ENCODE peak calls at places on chromosomes 6 and 20, in five cellular contexts. One of them, this sample, is unnamed. For H3K4me1, the result is how much of the 10 kb centered on the place peaks cover.

GRCh38 chr20:26276811-26277210 is 580.2 kb upstream of the ZNF337 start:
- DNase-seq in hepatocyte: peak
- DNase-seq in H1: peak
- DNase-seq in right lobe of liver: no peak
- DNase-seq in kidney: peak
- DNase-seq in this sample: no peak

GRCh38 chr6:135128268-135128914 is 52.7 kb upstream of the MYB start:
- DNase-seq in hepatocyte: no peak
- DNase-seq in H1: no peak
- DNase-seq in right lobe of liver: no peak
- DNase-seq in kidney: no peak
- DNase-seq in this sample: no peak

GRCh38 chr6:113732384-113732966 is 124.7 kb upstream of the MARCKS start:
- DNase-seq in hepatocyte: peak
- DNase-seq in H1: peak
- DNase-seq in right lobe of liver: no peak
- DNase-seq in kidney: no peak
- DNase-seq in this sample: no peak

GRCh38 chr6:121236984-121237383 is 97.3 kb downstream of the TBC1D32 start:
- DNase-seq in hepatocyte: no peak
- DNase-seq in H1: no peak
- DNase-seq in right lobe of liver: no peak
- DNase-seq in kidney: no peak
- DNase-seq in this sample: no peak

GRCh38 chr20:5696011-5696559 is 54.1 kb upstream of the SHLD1 start:
- DNase-seq in hepatocyte: no peak
- DNase-seq in H1: no peak
- DNase-seq in right lobe of liver: peak
- DNase-seq in kidney: no peak
- DNase-seq in this sample: no peak

GRCh38 chr6:147509900-147510299 is 1.4 kb downstream of the SAMD5 start:
- DNase-seq in hepatocyte: peak
- DNase-seq in H1: no peak
- DNase-seq in right lobe of liver: peak
- DNase-seq in kidney: no peak
- DNase-seq in this sample: no peak

GRCh38 chr6:46484081-46484820 is 7.0 kb downstream of the RCAN2 start:
- DNase-seq in hepatocyte: no peak
- DNase-seq in H1: no peak
- DNase-seq in right lobe of liver: no peak
- DNase-seq in kidney: no peak
- DNase-seq in this sample: no peak

GRCh38 chr6:56766806-56767178 is 124.1 kb upstream of the DST start:
- DNase-seq in hepatocyte: no peak
- DNase-seq in H1: no peak
- DNase-seq in right lobe of liver: no peak
- DNase-seq in kidney: no peak
- DNase-seq in this sample: no peak

GRCh38 chr20:8549192-8549591 is 417.1 kb downstream of the PLCB1 start:
- DNase-seq in hepatocyte: no peak
- DNase-seq in H1: no peak
- DNase-seq in right lobe of liver: no peak
- DNase-seq in kidney: no peak
- DNase-seq in this sample: no peak

GRCh38 chr20:57247292-57247975 is 19.0 kb downstream of the BMP7 start:
- DNase-seq in hepatocyte: no peak
- DNase-seq in H1: no peak
- DNase-seq in right lobe of liver: no peak
- DNase-seq in kidney: no peak
- DNase-seq in this sample: no peak

GRCh38 chr6:41535766-41536165 is 10.4 kb upstream of the FOXP4 start:
- DNase-seq in hepatocyte: no peak
- DNase-seq in H1: no peak
- DNase-seq in right lobe of liver: no peak
- DNase-seq in kidney: no peak
- DNase-seq in this sample: no peak

DNA sequence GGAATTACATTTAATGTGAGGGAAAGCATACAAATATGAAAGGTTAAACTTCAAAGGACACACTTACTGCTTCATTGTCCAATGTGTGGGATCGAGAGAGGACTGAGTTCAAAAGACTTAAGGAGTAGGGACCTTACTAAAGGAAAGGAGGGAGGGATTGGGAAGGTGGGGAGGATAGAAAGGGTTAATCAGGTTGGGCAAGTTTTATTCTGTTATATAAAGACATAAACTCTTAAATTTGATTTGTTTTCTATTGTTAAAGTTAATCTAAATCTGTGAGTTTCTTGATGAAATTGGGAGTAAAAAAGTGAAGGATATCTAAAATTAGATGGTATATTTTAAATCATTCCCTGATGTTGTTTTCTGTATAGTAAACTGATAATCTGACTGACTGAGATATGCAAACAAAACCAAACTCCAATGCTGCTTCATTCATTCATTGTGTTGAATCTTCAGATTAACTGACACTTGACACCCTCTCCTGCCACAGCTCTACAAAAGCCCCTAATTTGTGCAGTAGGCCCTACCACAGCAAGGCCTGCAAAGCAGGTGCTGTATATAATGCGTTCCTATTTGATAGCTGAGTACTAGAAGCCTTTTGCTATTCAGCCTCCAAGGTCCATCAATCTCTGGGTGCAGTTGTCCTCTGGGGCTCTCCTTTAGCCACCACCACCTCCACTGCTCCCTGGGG is 1.3 kb upstream of the UBE2J1 start:
- DNase-seq in hepatocyte: no peak
- DNase-seq in H1: no peak
- DNase-seq in right lobe of liver: no peak
- DNase-seq in kidney: no peak
- DNase-seq in this sample: no peak
- H3K4me1 ChIP-seq in hepatocyte: under half
- H3K4me1 ChIP-seq in H1: under half
- H3K4me1 ChIP-seq in right lobe of liver: under half
- H3K4me1 ChIP-seq in kidney: under half
- H3K4me1 ChIP-seq in this sample: under half

GRCh38 chr20:4063631-4064030 is 48.3 kb upstream of the RNF24 start:
- DNase-seq in hepatocyte: no peak
- DNase-seq in H1: no peak
- DNase-seq in right lobe of liver: no peak
- DNase-seq in kidney: no peak
- DNase-seq in this sample: no peak

GRCh38 chr20:4067600-4068261 is 52.4 kb upstream of the RNF24 start:
- DNase-seq in hepatocyte: no peak
- DNase-seq in H1: no peak
- DNase-seq in right lobe of liver: no peak
- DNase-seq in kidney: no peak
- DNase-seq in this sample: no peak

GRCh38 chr20:4066551-4066950 is 51.2 kb upstream of the RNF24 start:
- DNase-seq in hepatocyte: no peak
- DNase-seq in H1: no peak
- DNase-seq in right lobe of liver: no peak
- DNase-seq in kidney: no peak
- DNase-seq in this sample: no peak

GRCh38 chr20:4064118-4064962 is 49.0 kb upstream of the RNF24 start:
- DNase-seq in hepatocyte: peak
- DNase-seq in H1: peak
- DNase-seq in right lobe of liver: peak
- DNase-seq in kidney: peak
- DNase-seq in this sample: peak

DNA sequence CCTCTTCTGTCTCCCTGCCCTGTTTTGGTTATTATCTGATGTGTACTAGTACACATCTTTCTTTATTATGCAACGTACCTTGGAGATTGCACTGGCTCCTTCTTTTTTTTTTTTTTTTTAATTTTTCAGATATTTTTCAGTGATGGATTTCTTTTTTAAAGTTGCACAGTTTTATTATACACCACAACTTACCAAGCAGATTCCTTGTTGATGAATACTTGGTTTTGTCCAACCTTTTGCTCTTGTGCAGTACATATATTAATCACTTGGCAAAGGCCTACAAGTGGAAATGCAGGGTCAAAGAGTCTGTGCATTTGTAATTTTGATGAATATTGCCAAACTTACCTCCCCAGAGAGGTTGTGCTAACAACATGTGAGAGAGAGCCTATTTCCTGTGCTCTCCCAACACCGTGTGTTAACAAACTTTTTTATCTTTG is 50.1 kb upstream of the RNF24 start:
- DNase-seq in hepatocyte: no peak
- DNase-seq in H1: no peak
- DNase-seq in right lobe of liver: no peak
- DNase-seq in kidney: no peak
- DNase-seq in this sample: no peak
- H3K4me1 ChIP-seq in hepatocyte: under half
- H3K4me1 ChIP-seq in H1: under half
- H3K4me1 ChIP-seq in right lobe of liver: under half
- H3K4me1 ChIP-seq in kidney: under half
- H3K4me1 ChIP-seq in this sample: under half

DNA sequence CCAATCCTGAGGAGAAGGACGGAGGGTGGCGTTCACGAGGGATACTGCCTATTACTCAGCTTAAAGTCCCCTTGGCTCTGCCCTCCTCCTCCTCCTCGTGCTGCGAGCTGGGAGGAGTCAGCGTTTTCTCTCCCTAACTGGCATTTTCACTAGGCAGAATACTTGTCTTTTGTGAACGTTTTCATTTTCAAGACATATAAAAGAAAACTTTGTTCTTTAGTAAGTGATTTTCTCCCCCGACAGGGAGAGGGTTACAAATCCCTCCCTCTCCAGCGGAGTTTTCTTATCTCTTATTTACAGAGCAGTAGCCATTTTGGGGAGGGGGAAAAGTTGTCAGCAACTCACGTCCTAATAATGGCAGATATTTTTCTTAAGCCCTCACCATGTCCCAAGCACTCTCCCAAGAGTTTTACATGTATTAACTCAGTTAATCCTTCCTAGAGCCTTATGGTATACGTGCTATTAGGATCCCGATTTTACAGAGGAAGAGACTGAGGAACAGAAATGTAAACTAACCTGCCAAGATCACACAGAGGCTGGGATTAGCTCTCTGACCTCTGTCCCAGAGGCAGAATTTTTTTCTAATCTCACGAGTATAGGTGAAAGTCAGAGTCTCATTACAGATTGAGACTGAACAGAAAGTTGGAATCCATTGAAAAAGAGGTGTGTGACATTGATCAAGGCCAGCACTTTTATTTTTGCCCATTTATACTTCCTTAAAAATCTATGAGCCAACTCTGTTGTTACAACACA is 30.0 kb upstream of the ZNF217 start:
- DNase-seq in hepatocyte: peak
- DNase-seq in H1: no peak
- DNase-seq in right lobe of liver: peak
- DNase-seq in kidney: peak
- DNase-seq in this sample: peak
- H3K4me1 ChIP-seq in hepatocyte: under half
- H3K4me1 ChIP-seq in H1: under half
- H3K4me1 ChIP-seq in right lobe of liver: under half
- H3K4me1 ChIP-seq in kidney: under half
- H3K4me1 ChIP-seq in this sample: under half

DNA sequence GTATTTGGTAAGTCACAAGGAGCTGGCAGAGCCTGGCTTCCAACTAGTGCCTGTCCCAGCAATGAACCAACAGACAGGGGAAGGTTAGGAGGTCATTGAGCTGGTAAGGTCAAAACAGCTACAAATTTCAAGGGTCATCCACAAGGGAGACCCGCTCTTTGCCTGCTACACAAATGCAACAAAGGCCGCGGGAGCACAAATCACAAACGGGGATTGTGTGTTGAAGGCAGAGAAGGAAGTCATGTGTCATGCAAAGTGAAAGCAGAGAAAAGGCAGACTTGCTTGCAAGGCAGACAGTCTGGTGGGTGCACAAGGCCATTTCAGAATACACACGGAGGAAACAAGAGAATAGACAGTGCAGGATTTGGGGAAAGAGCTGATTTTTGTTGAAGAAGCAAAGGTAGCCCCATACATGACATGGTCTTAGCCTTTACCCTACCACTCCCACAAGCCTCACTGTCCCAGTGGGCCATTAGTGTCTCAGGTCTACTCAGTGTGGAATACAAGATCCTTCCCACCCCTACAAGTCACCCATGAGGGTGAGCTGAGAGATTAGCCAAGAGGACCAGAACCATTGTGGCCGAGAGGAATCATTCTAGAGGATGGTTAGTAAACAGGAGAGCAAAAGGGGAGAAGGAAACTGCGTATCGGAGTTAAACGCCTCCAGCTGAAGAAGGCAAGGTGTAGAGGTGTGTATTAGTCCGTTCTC is 18.1 kb upstream of the SAMHD1 start:
- DNase-seq in hepatocyte: no peak
- DNase-seq in H1: no peak
- DNase-seq in right lobe of liver: no peak
- DNase-seq in kidney: no peak
- DNase-seq in this sample: peak
- H3K4me1 ChIP-seq in hepatocyte: under half
- H3K4me1 ChIP-seq in H1: under half
- H3K4me1 ChIP-seq in right lobe of liver: under half
- H3K4me1 ChIP-seq in kidney: under half
- H3K4me1 ChIP-seq in this sample: under half

GRCh38 chr6:156821707-156822106 is 44.5 kb downstream of the ARID1B start:
- DNase-seq in hepatocyte: no peak
- DNase-seq in H1: no peak
- DNase-seq in right lobe of liver: no peak
- DNase-seq in kidney: no peak
- DNase-seq in this sample: no peak
- H3K4me1 ChIP-seq in hepatocyte: under half
- H3K4me1 ChIP-seq in H1: under half
- H3K4me1 ChIP-seq in right lobe of liver: under half
- H3K4me1 ChIP-seq in kidney: under half
- H3K4me1 ChIP-seq in this sample: under half

GRCh38 chr20:32437391-32438074 is 79.4 kb downstream of the ASXL1 start:
- DNase-seq in hepatocyte: peak
- DNase-seq in H1: no peak
- DNase-seq in right lobe of liver: no peak
- DNase-seq in kidney: no peak
- DNase-seq in this sample: no peak
- H3K4me1 ChIP-seq in hepatocyte: under half
- H3K4me1 ChIP-seq in H1: under half
- H3K4me1 ChIP-seq in right lobe of liver: under half
- H3K4me1 ChIP-seq in kidney: under half
- H3K4me1 ChIP-seq in this sample: under half

This sample was measured in Peyer's patch.